ENCODE peak calls at places on chromosomes 12 and 14, in six cellular contexts. R, P, H, T, F and Z are unnamed samples.
A peak's percentile ranks its signal among the peaks of the same experiment; 100 is the strongest.

GRCh38 chr12:65612440-65612839 is 211.8 kb upstream of the HMGA2 start:
- DNase-seq in R (no peak), P (no peak), H (no peak), T (no peak), F (no peak), Z (no peak)

GRCh38 chr14:55019968-55020554 is 6.8 kb downstream of the WDHD1 start:
- DNase-seq in R (no peak), P (no peak), H (no peak), T (no peak), F (no peak), Z (no peak)

GRCh38 chr12:6639151-6639773 is 3.5 kb upstream of the LPAR5 start:
- DNase-seq in R (no peak), P (no peak), H (no peak), T (no peak), F (no peak), Z (no peak)

GRCh38 chr14:74911704-74912103 is 11.4 kb downstream of the RPS6KL1 start:
- DNase-seq in R (no peak), P (no peak), H (no peak), T (no peak), F (no peak), Z (no peak)

GRCh38 chr14:89926709-89927108 is 27.8 kb downstream of the EFCAB11 start:
- DNase-seq in R (no peak), P (no peak), H (no peak), T (no peak), F (no peak), Z (no peak)

GRCh38 chr14:59238242-59238641 is 49.8 kb downstream of the DAAM1 start:
- DNase-seq in R (no peak), P (no peak), H (no peak), T (no peak), F (no peak), Z (no peak)

GRCh38 chr14:51121096-51121495 is 26.2 kb upstream of the TRIM9 start:
- DNase-seq in R (no peak), P (no peak), H (no peak), T (no peak), F (no peak), Z (no peak)

GRCh38 chr12:121578230-121579189 is 2.3 kb downstream of the KDM2B start:
- DNase-seq in R (no peak), P (no peak), H (no peak), T (peak; percentile 23), F (peak; percentile 50), Z (no peak)

GRCh38 chr14:91357731-91358319 is 59.8 kb downstream of the CCDC88C start:
- DNase-seq in R (no peak), P (no peak), H (no peak), T (no peak), F (no peak), Z (no peak)

GRCh38 chr14:102370305-102370809 is 7.6 kb downstream of the TECPR2 start:
- DNase-seq in R (no peak), P (no peak), H (no peak), T (no peak), F (no peak), Z (no peak)

GRCh38 chr12:9648701-9649531 is 20.6 kb upstream of the CLEC2D start:
- DNase-seq in R (no peak), P (no peak), H (no peak), T (no peak), F (no peak), Z (no peak)

GRCh38 chr14:101761881-101762529 is 496 bp downstream of the PPP2R5C start:
- DNase-seq in R (no peak), P (no peak), H (peak; percentile 46), T (no peak), F (peak; percentile 37), Z (peak; percentile 60)

GRCh38 chr14:87081004-87081403 is 912.0 kb downstream of the GALC start:
- DNase-seq in R (no peak), P (no peak), H (no peak), T (no peak), F (no peak), Z (no peak)

GRCh38 chr14:52769889-52770288 is 21.5 kb downstream of the GNPNAT1 start:
- DNase-seq in R (no peak), P (no peak), H (no peak), T (no peak), F (no peak), Z (no peak)

GRCh38 chr14:22821193-22822016 is 6.2 kb upstream of the SLC7A7 start:
- DNase-seq in R (no peak), P (no peak), H (no peak), T (no peak), F (no peak), Z (no peak)

GRCh38 chr12:30774599-30774998 is 19.8 kb upstream of the CAPRIN2 start:
- DNase-seq in R (no peak), P (no peak), H (no peak), T (no peak), F (no peak), Z (no peak)

GRCh38 chr12:6266431-6267006 is 44.0 kb upstream of the PLEKHG6 start:
- DNase-seq in R (no peak), P (no peak), H (no peak), T (no peak), F (no peak), Z (no peak)

GRCh38 chr12:85693093-85693665 is 143.0 kb downstream of the RASSF9 start:
- DNase-seq in R (no peak), P (no peak), H (no peak), T (no peak), F (no peak), Z (no peak)

GRCh38 chr12:69966409-69966808 is 141.4 kb downstream of the MYRFL start:
- DNase-seq in R (peak; percentile 65), P (peak; percentile 92), H (peak; percentile 34), T (no peak), F (no peak), Z (no peak)

GRCh38 chr14:103315368-103315911 is 18.6 kb upstream of the EIF5 start:
- DNase-seq in R (no peak), P (no peak), H (no peak), T (no peak), F (no peak), Z (no peak)

GRCh38 chr14:54817506-54817905 is 85.1 kb downstream of the GCH1 start:
- DNase-seq in R (no peak), P (no peak), H (no peak), T (no peak), F (no peak), Z (no peak)

GRCh38 chr14:69812725-69813124 is 15.7 kb upstream of the SLC10A1 start:
- DNase-seq in R (no peak), P (no peak), H (no peak), T (no peak), F (no peak), Z (no peak)

GRCh38 chr12:13289644-13290285 is 93.2 kb downstream of the EMP1 start:
- DNase-seq in R (no peak), P (no peak), H (no peak), T (no peak), F (no peak), Z (no peak)

GRCh38 chr14:59189281-59189821 is 884 bp downstream of the DAAM1 start:
- DNase-seq in R (no peak), P (no peak), H (peak; percentile 9), T (no peak), F (peak; percentile 43), Z (no peak)

GRCh38 chr12:111692575-111693210 is 6.8 kb downstream of the ACAD10 start:
- DNase-seq in R (no peak), P (no peak), H (no peak), T (no peak), F (no peak), Z (peak; percentile 54)

GRCh38 chr12:57272337-57273151 is 21.6 kb upstream of the STAC3 start:
- DNase-seq in R (no peak), P (no peak), H (no peak), T (no peak), F (no peak), Z (no peak)

GRCh38 chr12:6868211-6869048 is 1.1 kb downstream of the TPI1 start:
- DNase-seq in R (no peak), P (no peak), H (no peak), T (no peak), F (no peak), Z (no peak)

GRCh38 chr14:104717137-104717536 is 6.9 kb upstream of the ADSS1 start:
- DNase-seq in R (no peak), P (no peak), H (no peak), T (no peak), F (no peak), Z (no peak)

GRCh38 chr12:125135906-125136305 is 70.7 kb downstream of the AACS start:
- DNase-seq in R (no peak), P (no peak), H (no peak), T (no peak), F (no peak), Z (no peak)

GRCh38 chr12:19757317-19757877 is 318.1 kb downstream of the AEBP2 start:
- DNase-seq in R (peak; percentile 19), P (no peak), H (no peak), T (no peak), F (no peak), Z (no peak)

GRCh38 chr12:66648336-66648735 is 30.5 kb downstream of the GRIP1 start:
- DNase-seq in R (no peak), P (no peak), H (no peak), T (no peak), F (no peak), Z (no peak)

GRCh38 chr12:1800646-1801284 is 19.6 kb upstream of the LRTM2 start:
- DNase-seq in R (no peak), P (no peak), H (no peak), T (no peak), F (peak; percentile 49), Z (peak; percentile 61)

GRCh38 chr12:124531281-124531745 is 36.1 kb downstream of the NCOR2 start:
- DNase-seq in R (no peak), P (no peak), H (no peak), T (no peak), F (no peak), Z (no peak)